ENCODE peak calls at places on chromosomes 5 and 9, in five cellular contexts. One of them, this sample, is unnamed.

GRCh38 chr9:79431019-79431679 is 140.6 kb upstream of the TLE4 start:
- DNase-seq in ELF-1: no peak
- DNase-seq in activated T-helper 1 cell treated with anti-CD3 and anti-CD28 coated beads, Interleukin-2, amount 50 U/mL, for 16 hours: no peak
- DNase-seq in cardiac fibroblast: no peak
- DNase-seq in LHCN-M2: no peak
- DNase-seq in this sample: no peak

GRCh38 chr9:128246471-128246870 is 29.3 kb downstream of the GOLGA2 start:
- DNase-seq in ELF-1: no peak
- DNase-seq in activated T-helper 1 cell treated with anti-CD3 and anti-CD28 coated beads, Interleukin-2, amount 50 U/mL, for 16 hours: no peak
- DNase-seq in cardiac fibroblast: no peak
- DNase-seq in LHCN-M2: no peak
- DNase-seq in this sample: no peak

GRCh38 chr5:132000677-132001453 is 10.6 kb downstream of the ACSL6 start:
- DNase-seq in ELF-1: no peak
- DNase-seq in activated T-helper 1 cell treated with anti-CD3 and anti-CD28 coated beads, Interleukin-2, amount 50 U/mL, for 16 hours: no peak
- DNase-seq in cardiac fibroblast: no peak
- DNase-seq in LHCN-M2: no peak
- DNase-seq in this sample: no peak

GRCh38 chr9:38771593-38771992 is 51.7 kb upstream of the FAM240B start:
- DNase-seq in ELF-1: no peak
- DNase-seq in activated T-helper 1 cell treated with anti-CD3 and anti-CD28 coated beads, Interleukin-2, amount 50 U/mL, for 16 hours: no peak
- DNase-seq in cardiac fibroblast: no peak
- DNase-seq in LHCN-M2: no peak
- DNase-seq in this sample: no peak

GRCh38 chr9:93210324-93210973 is 26.5 kb downstream of the WNK2 start:
- DNase-seq in ELF-1: no peak
- DNase-seq in activated T-helper 1 cell treated with anti-CD3 and anti-CD28 coated beads, Interleukin-2, amount 50 U/mL, for 16 hours: no peak
- DNase-seq in cardiac fibroblast: no peak
- DNase-seq in LHCN-M2: no peak
- DNase-seq in this sample: no peak

GRCh38 chr9:108704156-108704852 is 151.5 kb downstream of the ACTL7B start:
- DNase-seq in ELF-1: no peak
- DNase-seq in activated T-helper 1 cell treated with anti-CD3 and anti-CD28 coated beads, Interleukin-2, amount 50 U/mL, for 16 hours: no peak
- DNase-seq in cardiac fibroblast: peak; percentile 28
- DNase-seq in LHCN-M2: peak; percentile 13
- DNase-seq in this sample: peak; percentile 6

GRCh38 chr9:94743035-94743954 is 16.8 kb downstream of the AOPEP start:
- DNase-seq in ELF-1: no peak
- DNase-seq in activated T-helper 1 cell treated with anti-CD3 and anti-CD28 coated beads, Interleukin-2, amount 50 U/mL, for 16 hours: no peak
- DNase-seq in cardiac fibroblast: peak; percentile 48
- DNase-seq in LHCN-M2: no peak
- DNase-seq in this sample: peak; percentile 66

GRCh38 chr5:88556415-88556814 is 287.8 kb upstream of the TMEM161B start:
- DNase-seq in ELF-1: no peak
- DNase-seq in activated T-helper 1 cell treated with anti-CD3 and anti-CD28 coated beads, Interleukin-2, amount 50 U/mL, for 16 hours: no peak
- DNase-seq in cardiac fibroblast: no peak
- DNase-seq in LHCN-M2: no peak
- DNase-seq in this sample: no peak

GRCh38 chr5:17143335-17143734 is 74.1 kb upstream of the BASP1 start:
- DNase-seq in ELF-1: no peak
- DNase-seq in activated T-helper 1 cell treated with anti-CD3 and anti-CD28 coated beads, Interleukin-2, amount 50 U/mL, for 16 hours: no peak
- DNase-seq in cardiac fibroblast: no peak
- DNase-seq in LHCN-M2: no peak
- DNase-seq in this sample: peak; percentile 75

GRCh38 chr5:141382469-141383294 is at the start of gene PCDHGA7:
- DNase-seq in ELF-1: peak; percentile 33
- DNase-seq in activated T-helper 1 cell treated with anti-CD3 and anti-CD28 coated beads, Interleukin-2, amount 50 U/mL, for 16 hours: no peak
- DNase-seq in cardiac fibroblast: peak; percentile 48
- DNase-seq in LHCN-M2: no peak
- DNase-seq in this sample: peak; percentile 53

GRCh38 chr5:80246995-80247729 is 8.7 kb downstream of the SERINC5 start:
- DNase-seq in ELF-1: peak; percentile 85
- DNase-seq in activated T-helper 1 cell treated with anti-CD3 and anti-CD28 coated beads, Interleukin-2, amount 50 U/mL, for 16 hours: peak; percentile 21
- DNase-seq in cardiac fibroblast: peak; percentile 90
- DNase-seq in LHCN-M2: peak; percentile 89
- DNase-seq in this sample: peak; percentile 86

GRCh38 chr5:45109636-45110035 is 300.9 kb downstream of the MRPS30 start:
- DNase-seq in ELF-1: peak; percentile 39
- DNase-seq in activated T-helper 1 cell treated with anti-CD3 and anti-CD28 coated beads, Interleukin-2, amount 50 U/mL, for 16 hours: no peak
- DNase-seq in cardiac fibroblast: no peak
- DNase-seq in LHCN-M2: no peak
- DNase-seq in this sample: no peak

GRCh38 chr5:138274189-138274853 is at the start of gene GFRA3:
- DNase-seq in ELF-1: peak; percentile 15
- DNase-seq in activated T-helper 1 cell treated with anti-CD3 and anti-CD28 coated beads, Interleukin-2, amount 50 U/mL, for 16 hours: no peak
- DNase-seq in cardiac fibroblast: peak; percentile 14
- DNase-seq in LHCN-M2: no peak
- DNase-seq in this sample: peak; percentile 7

GRCh38 chr9:108271646-108272349 is 584.0 kb downstream of the ACTL7B start:
- DNase-seq in ELF-1: peak; percentile 6
- DNase-seq in activated T-helper 1 cell treated with anti-CD3 and anti-CD28 coated beads, Interleukin-2, amount 50 U/mL, for 16 hours: no peak
- DNase-seq in cardiac fibroblast: peak; percentile 78
- DNase-seq in LHCN-M2: peak; percentile 92
- DNase-seq in this sample: peak; percentile 30

GRCh38 chr5:123176938-123177275 is 87.9 kb downstream of the PRDM6 start:
- DNase-seq in ELF-1: no peak
- DNase-seq in activated T-helper 1 cell treated with anti-CD3 and anti-CD28 coated beads, Interleukin-2, amount 50 U/mL, for 16 hours: no peak
- DNase-seq in cardiac fibroblast: no peak
- DNase-seq in LHCN-M2: no peak
- DNase-seq in this sample: no peak

GRCh38 chr9:131447600-131447999 is 53.7 kb downstream of the PRRC2B start:
- DNase-seq in ELF-1: no peak
- DNase-seq in activated T-helper 1 cell treated with anti-CD3 and anti-CD28 coated beads, Interleukin-2, amount 50 U/mL, for 16 hours: no peak
- DNase-seq in cardiac fibroblast: no peak
- DNase-seq in LHCN-M2: no peak
- DNase-seq in this sample: no peak

GRCh38 chr5:57804007-57804444 is 321.4 kb upstream of the ACTBL2 start:
- DNase-seq in ELF-1: no peak
- DNase-seq in activated T-helper 1 cell treated with anti-CD3 and anti-CD28 coated beads, Interleukin-2, amount 50 U/mL, for 16 hours: no peak
- DNase-seq in cardiac fibroblast: peak; percentile 50
- DNase-seq in LHCN-M2: peak; percentile 34
- DNase-seq in this sample: no peak

GRCh38 chr5:159515909-159516415 is 185.7 kb upstream of the IL12B start:
- DNase-seq in ELF-1: peak; percentile 87
- DNase-seq in activated T-helper 1 cell treated with anti-CD3 and anti-CD28 coated beads, Interleukin-2, amount 50 U/mL, for 16 hours: peak; percentile 47
- DNase-seq in cardiac fibroblast: peak; percentile 65
- DNase-seq in LHCN-M2: peak; percentile 52
- DNase-seq in this sample: peak; percentile 55

GRCh38 chr5:10329808-10330481 is 22.2 kb upstream of the CMBL start:
- DNase-seq in ELF-1: no peak
- DNase-seq in activated T-helper 1 cell treated with anti-CD3 and anti-CD28 coated beads, Interleukin-2, amount 50 U/mL, for 16 hours: no peak
- DNase-seq in cardiac fibroblast: peak; percentile 86
- DNase-seq in LHCN-M2: peak; percentile 66
- DNase-seq in this sample: no peak

GRCh38 chr5:44663991-44664710 is 144.6 kb upstream of the MRPS30 start:
- DNase-seq in ELF-1: no peak
- DNase-seq in activated T-helper 1 cell treated with anti-CD3 and anti-CD28 coated beads, Interleukin-2, amount 50 U/mL, for 16 hours: no peak
- DNase-seq in cardiac fibroblast: no peak
- DNase-seq in LHCN-M2: no peak
- DNase-seq in this sample: no peak

GRCh38 chr5:71891856-71892255 is 172.8 kb downstream of the CARTPT start:
- DNase-seq in ELF-1: peak; percentile 87
- DNase-seq in activated T-helper 1 cell treated with anti-CD3 and anti-CD28 coated beads, Interleukin-2, amount 50 U/mL, for 16 hours: no peak
- DNase-seq in cardiac fibroblast: peak; percentile 71
- DNase-seq in LHCN-M2: peak; percentile 19
- DNase-seq in this sample: peak; percentile 18

GRCh38 chr9:11946521-11946920 is 746.7 kb upstream of the TYRP1 start:
- DNase-seq in ELF-1: no peak
- DNase-seq in activated T-helper 1 cell treated with anti-CD3 and anti-CD28 coated beads, Interleukin-2, amount 50 U/mL, for 16 hours: no peak
- DNase-seq in cardiac fibroblast: no peak
- DNase-seq in LHCN-M2: no peak
- DNase-seq in this sample: no peak

GRCh38 chr5:39355324-39355723 is 9.0 kb downstream of the C9 start:
- DNase-seq in ELF-1: no peak
- DNase-seq in activated T-helper 1 cell treated with anti-CD3 and anti-CD28 coated beads, Interleukin-2, amount 50 U/mL, for 16 hours: no peak
- DNase-seq in cardiac fibroblast: no peak
- DNase-seq in LHCN-M2: no peak
- DNase-seq in this sample: peak; percentile 50

GRCh38 chr9:96189995-96190394 is 112.0 kb downstream of the HSD17B3 start:
- DNase-seq in ELF-1: no peak
- DNase-seq in activated T-helper 1 cell treated with anti-CD3 and anti-CD28 coated beads, Interleukin-2, amount 50 U/mL, for 16 hours: no peak
- DNase-seq in cardiac fibroblast: no peak
- DNase-seq in LHCN-M2: no peak
- DNase-seq in this sample: no peak

GRCh38 chr5:65151632-65152031 is 330.1 kb downstream of the ADAMTS6 start:
- DNase-seq in ELF-1: no peak
- DNase-seq in activated T-helper 1 cell treated with anti-CD3 and anti-CD28 coated beads, Interleukin-2, amount 50 U/mL, for 16 hours: no peak
- DNase-seq in cardiac fibroblast: peak; percentile 39
- DNase-seq in LHCN-M2: no peak
- DNase-seq in this sample: no peak

GRCh38 chr5:10539685-10539998 is 24.2 kb upstream of the ANKRD33B start:
- DNase-seq in ELF-1: no peak
- DNase-seq in activated T-helper 1 cell treated with anti-CD3 and anti-CD28 coated beads, Interleukin-2, amount 50 U/mL, for 16 hours: no peak
- DNase-seq in cardiac fibroblast: peak; percentile 34
- DNase-seq in LHCN-M2: no peak
- DNase-seq in this sample: peak; percentile 29

GRCh38 chr9:128406848-128407391 is 13.7 kb upstream of the CERCAM start:
- DNase-seq in ELF-1: peak; percentile 75
- DNase-seq in activated T-helper 1 cell treated with anti-CD3 and anti-CD28 coated beads, Interleukin-2, amount 50 U/mL, for 16 hours: no peak
- DNase-seq in cardiac fibroblast: peak; percentile 50
- DNase-seq in LHCN-M2: peak; percentile 45
- DNase-seq in this sample: no peak

GRCh38 chr9:85147046-85147640 is 477.6 kb downstream of the NTRK2 start:
- DNase-seq in ELF-1: no peak
- DNase-seq in activated T-helper 1 cell treated with anti-CD3 and anti-CD28 coated beads, Interleukin-2, amount 50 U/mL, for 16 hours: no peak
- DNase-seq in cardiac fibroblast: no peak
- DNase-seq in LHCN-M2: no peak
- DNase-seq in this sample: no peak

GRCh38 chr5:141935538-141935937 is 11.9 kb downstream of the DELE1 start:
- DNase-seq in ELF-1: no peak
- DNase-seq in activated T-helper 1 cell treated with anti-CD3 and anti-CD28 coated beads, Interleukin-2, amount 50 U/mL, for 16 hours: no peak
- DNase-seq in cardiac fibroblast: no peak
- DNase-seq in LHCN-M2: no peak
- DNase-seq in this sample: no peak

GRCh38 chr5:113463032-113463431 is 25.2 kb downstream of the MCC start:
- DNase-seq in ELF-1: no peak
- DNase-seq in activated T-helper 1 cell treated with anti-CD3 and anti-CD28 coated beads, Interleukin-2, amount 50 U/mL, for 16 hours: no peak
- DNase-seq in cardiac fibroblast: no peak
- DNase-seq in LHCN-M2: no peak
- DNase-seq in this sample: no peak

GRCh38 chr9:88646539-88646938 is 111.6 kb downstream of the NXNL2 start:
- DNase-seq in ELF-1: no peak
- DNase-seq in activated T-helper 1 cell treated with anti-CD3 and anti-CD28 coated beads, Interleukin-2, amount 50 U/mL, for 16 hours: no peak
- DNase-seq in cardiac fibroblast: no peak
- DNase-seq in LHCN-M2: no peak
- DNase-seq in this sample: no peak

GRCh38 chr9:76180541-76180940 is 213.7 kb downstream of the RFK start:
- DNase-seq in ELF-1: peak; percentile 67
- DNase-seq in activated T-helper 1 cell treated with anti-CD3 and anti-CD28 coated beads, Interleukin-2, amount 50 U/mL, for 16 hours: no peak
- DNase-seq in cardiac fibroblast: peak; percentile 71
- DNase-seq in LHCN-M2: no peak
- DNase-seq in this sample: no peak

This sample was measured in dermis blood vessel endothelial cell.